ENCODE peak calls at places on chromosomes 5 and 9, in ten cellular contexts. L, V, N, H, T, X, G, I, C and A are unnamed samples.

GRCh38 chr5:160799160-160799559 is 52.9 kb downstream of the ATP10B start:
- DNase-seq in L (no peak), V (no peak), N (no peak), H (no peak), T (no peak), X (no peak), G (no peak), I (no peak), C (no peak), A (no peak)

GRCh38 chr5:102531506-102531905 is 32.7 kb upstream of the SLCO6A1 start:
- DNase-seq in L (no peak), V (no peak), N (peak; percentile 59), H (no peak), T (no peak), X (no peak), G (no peak), I (no peak), C (no peak), A (no peak)

GRCh38 chr9:68690088-68690487 is 15.0 kb upstream of the PIP5K1B start:
- DNase-seq in L (no peak), V (peak; percentile 63), N (peak; percentile 40), H (no peak), T (no peak), X (no peak), G (no peak), I (no peak), C (no peak), A (peak; percentile 90)

GRCh38 chr5:103915081-103915480 is 352.5 kb upstream of the NUDT12 start:
- DNase-seq in L (no peak), V (no peak), N (no peak), H (no peak), T (no peak), X (no peak), G (no peak), I (no peak), C (no peak), A (no peak)

GRCh38 chr9:81549500-81550206 is 139.7 kb downstream of the TLE1 start:
- DNase-seq in L (no peak), V (no peak), N (no peak), H (no peak), T (no peak), X (no peak), G (no peak), I (no peak), C (no peak), A (no peak)

GRCh38 chr5:43839218-43839617 is 236.2 kb downstream of the NNT start:
- DNase-seq in L (no peak), V (no peak), N (peak; percentile 1), H (no peak), T (peak; percentile 2), X (no peak), G (peak; percentile 20), I (no peak), C (peak; percentile 3), A (no peak)

GRCh38 chr5:159571501-159572244 is 241.4 kb upstream of the IL12B start:
- DNase-seq in L (no peak), V (no peak), N (no peak), H (no peak), T (no peak), X (no peak), G (no peak), I (no peak), C (no peak), A (no peak)

GRCh38 chr5:145752947-145753346 is 82.2 kb downstream of the PRELID2 start:
- DNase-seq in L (peak; percentile 49), V (no peak), N (peak; percentile 20), H (no peak), T (peak; percentile 5), X (no peak), G (peak; percentile 48), I (no peak), C (peak; percentile 58), A (no peak)

GRCh38 chr9:136670571-136671253 is 8.0 kb downstream of the EGFL7 start:
- DNase-seq in L (no peak), V (no peak), N (no peak), H (no peak), T (no peak), X (no peak), G (no peak), I (no peak), C (no peak), A (no peak)

GRCh38 chr5:144194148-144194547 is 23.5 kb downstream of the KCTD16 start:
- DNase-seq in L (no peak), V (no peak), N (no peak), H (no peak), T (no peak), X (no peak), G (no peak), I (no peak), C (no peak), A (no peak)